ENCODE peak calls at places on chromosomes 1 and 21, in six cellular contexts. One of them, this sample, is unnamed.

GRCh38 chr21:41894922-41895557 is 15.9 kb upstream of the PRDM15 start:
- DNase-seq in tibial artery: no peak
- DNase-seq in transverse colon: no peak
- DNase-seq in lower lobe of right lung: no peak
- DNase-seq in CD8-positive, alpha-beta T cell: no peak
- DNase-seq in HFF-Myc: no peak
- DNase-seq in this sample: no peak

GRCh38 chr1:55318111-55318817 is 103.1 kb upstream of the USP24 start:
- DNase-seq in tibial artery: no peak
- DNase-seq in transverse colon: no peak
- DNase-seq in lower lobe of right lung: no peak
- DNase-seq in CD8-positive, alpha-beta T cell: no peak
- DNase-seq in HFF-Myc: no peak
- DNase-seq in this sample: no peak

GRCh38 chr1:103514920-103515503 is 10.5 kb upstream of the RNPC3 start:
- DNase-seq in tibial artery: no peak
- DNase-seq in transverse colon: no peak
- DNase-seq in lower lobe of right lung: no peak
- DNase-seq in CD8-positive, alpha-beta T cell: no peak
- DNase-seq in HFF-Myc: peak
- DNase-seq in this sample: no peak

GRCh38 chr21:32298148-32298559 is 501 bp upstream of the MRAP start:
- DNase-seq in tibial artery: no peak
- DNase-seq in transverse colon: no peak
- DNase-seq in lower lobe of right lung: no peak
- DNase-seq in CD8-positive, alpha-beta T cell: no peak
- DNase-seq in HFF-Myc: no peak
- DNase-seq in this sample: no peak

GRCh38 chr1:147786536-147786935 is 26.1 kb upstream of the GJA5 start:
- DNase-seq in tibial artery: no peak
- DNase-seq in transverse colon: no peak
- DNase-seq in lower lobe of right lung: no peak
- DNase-seq in CD8-positive, alpha-beta T cell: no peak
- DNase-seq in HFF-Myc: no peak
- DNase-seq in this sample: no peak

GRCh38 chr1:218369688-218370511 is 24.8 kb downstream of the TGFB2 start:
- DNase-seq in tibial artery: no peak
- DNase-seq in transverse colon: no peak
- DNase-seq in lower lobe of right lung: no peak
- DNase-seq in CD8-positive, alpha-beta T cell: no peak
- DNase-seq in HFF-Myc: no peak
- DNase-seq in this sample: no peak

GRCh38 chr1:65949933-65950332 is 157.2 kb downstream of the PDE4B start:
- DNase-seq in tibial artery: no peak
- DNase-seq in transverse colon: no peak
- DNase-seq in lower lobe of right lung: no peak
- DNase-seq in CD8-positive, alpha-beta T cell: no peak
- DNase-seq in HFF-Myc: no peak
- DNase-seq in this sample: no peak

GRCh38 chr21:39313042-39313456 is 383 bp downstream of the BRWD1 start:
- DNase-seq in tibial artery: no peak
- DNase-seq in transverse colon: peak
- DNase-seq in lower lobe of right lung: no peak
- DNase-seq in CD8-positive, alpha-beta T cell: peak
- DNase-seq in HFF-Myc: no peak
- DNase-seq in this sample: peak

GRCh38 chr1:56025942-56026341 is 553.4 kb downstream of the PLPP3 start:
- DNase-seq in tibial artery: no peak
- DNase-seq in transverse colon: no peak
- DNase-seq in lower lobe of right lung: no peak
- DNase-seq in CD8-positive, alpha-beta T cell: no peak
- DNase-seq in HFF-Myc: no peak
- DNase-seq in this sample: no peak

GRCh38 chr21:37435120-37435519 is 68.5 kb downstream of the DYRK1A start:
- DNase-seq in tibial artery: peak
- DNase-seq in transverse colon: no peak
- DNase-seq in lower lobe of right lung: no peak
- DNase-seq in CD8-positive, alpha-beta T cell: peak
- DNase-seq in HFF-Myc: peak
- DNase-seq in this sample: peak

GRCh38 chr1:22341791-22342605 is 109.7 kb upstream of the ZBTB40 start:
- DNase-seq in tibial artery: no peak
- DNase-seq in transverse colon: peak
- DNase-seq in lower lobe of right lung: no peak
- DNase-seq in CD8-positive, alpha-beta T cell: no peak
- DNase-seq in HFF-Myc: peak
- DNase-seq in this sample: peak

GRCh38 chr1:6860401-6860800 is 75.1 kb downstream of the CAMTA1 start:
- DNase-seq in tibial artery: no peak
- DNase-seq in transverse colon: no peak
- DNase-seq in lower lobe of right lung: no peak
- DNase-seq in CD8-positive, alpha-beta T cell: no peak
- DNase-seq in HFF-Myc: peak
- DNase-seq in this sample: no peak

GRCh38 chr1:11156441-11156840 is 32.7 kb upstream of the ANGPTL7 start:
- DNase-seq in tibial artery: no peak
- DNase-seq in transverse colon: no peak
- DNase-seq in lower lobe of right lung: no peak
- DNase-seq in CD8-positive, alpha-beta T cell: no peak
- DNase-seq in HFF-Myc: no peak
- DNase-seq in this sample: no peak

GRCh38 chr21:18772404-18772803 is 368.8 kb upstream of the TMPRSS15 start:
- DNase-seq in tibial artery: no peak
- DNase-seq in transverse colon: no peak
- DNase-seq in lower lobe of right lung: no peak
- DNase-seq in CD8-positive, alpha-beta T cell: no peak
- DNase-seq in HFF-Myc: no peak
- DNase-seq in this sample: no peak

GRCh38 chr1:101288491-101288944 is 51.7 kb downstream of the S1PR1 start:
- DNase-seq in tibial artery: peak
- DNase-seq in transverse colon: peak
- DNase-seq in lower lobe of right lung: peak
- DNase-seq in CD8-positive, alpha-beta T cell: peak
- DNase-seq in HFF-Myc: peak
- DNase-seq in this sample: no peak

GRCh38 chr21:27110956-27111355 is 144.1 kb upstream of the ADAMTS5 start:
- DNase-seq in tibial artery: no peak
- DNase-seq in transverse colon: no peak
- DNase-seq in lower lobe of right lung: no peak
- DNase-seq in CD8-positive, alpha-beta T cell: no peak
- DNase-seq in HFF-Myc: no peak
- DNase-seq in this sample: no peak

GRCh38 chr1:116375165-116375883 is 2.3 kb downstream of the ATP1A1 start:
- DNase-seq in tibial artery: no peak
- DNase-seq in transverse colon: no peak
- DNase-seq in lower lobe of right lung: no peak
- DNase-seq in CD8-positive, alpha-beta T cell: no peak
- DNase-seq in HFF-Myc: no peak
- DNase-seq in this sample: no peak

DNA sequence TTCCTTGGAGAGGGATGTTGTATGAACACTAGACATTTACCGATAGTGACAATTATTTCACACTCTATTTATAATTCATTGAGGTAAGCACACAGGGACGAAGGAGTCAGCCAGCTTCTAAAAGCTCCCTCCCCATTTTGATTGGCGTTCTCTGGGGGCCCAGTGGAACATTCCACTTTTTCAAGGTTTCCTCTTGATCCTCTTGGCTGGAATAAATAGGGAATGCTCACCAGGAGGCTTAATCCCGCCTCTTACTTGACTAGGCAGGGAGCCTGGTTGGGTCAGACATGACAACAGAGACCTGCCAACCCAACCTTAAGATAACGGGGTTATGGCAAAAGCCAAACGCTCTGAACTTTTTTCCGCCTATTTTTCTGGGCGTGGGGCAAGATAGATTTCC is 974 bp downstream of the ACTN2 start:
- DNase-seq in tibial artery: no peak
- DNase-seq in transverse colon: no peak
- DNase-seq in lower lobe of right lung: no peak
- DNase-seq in CD8-positive, alpha-beta T cell: no peak
- DNase-seq in HFF-Myc: no peak
- DNase-seq in this sample: no peak
- H3K4me3 ChIP-seq in tibial artery: peak
- H3K4me3 ChIP-seq in transverse colon: no peak
- H3K4me3 ChIP-seq in lower lobe of right lung: peak
- H3K4me3 ChIP-seq in CD8-positive, alpha-beta T cell: peak
- H3K4me3 ChIP-seq in HFF-Myc: peak
- H3K4me3 ChIP-seq in this sample: peak

DNA sequence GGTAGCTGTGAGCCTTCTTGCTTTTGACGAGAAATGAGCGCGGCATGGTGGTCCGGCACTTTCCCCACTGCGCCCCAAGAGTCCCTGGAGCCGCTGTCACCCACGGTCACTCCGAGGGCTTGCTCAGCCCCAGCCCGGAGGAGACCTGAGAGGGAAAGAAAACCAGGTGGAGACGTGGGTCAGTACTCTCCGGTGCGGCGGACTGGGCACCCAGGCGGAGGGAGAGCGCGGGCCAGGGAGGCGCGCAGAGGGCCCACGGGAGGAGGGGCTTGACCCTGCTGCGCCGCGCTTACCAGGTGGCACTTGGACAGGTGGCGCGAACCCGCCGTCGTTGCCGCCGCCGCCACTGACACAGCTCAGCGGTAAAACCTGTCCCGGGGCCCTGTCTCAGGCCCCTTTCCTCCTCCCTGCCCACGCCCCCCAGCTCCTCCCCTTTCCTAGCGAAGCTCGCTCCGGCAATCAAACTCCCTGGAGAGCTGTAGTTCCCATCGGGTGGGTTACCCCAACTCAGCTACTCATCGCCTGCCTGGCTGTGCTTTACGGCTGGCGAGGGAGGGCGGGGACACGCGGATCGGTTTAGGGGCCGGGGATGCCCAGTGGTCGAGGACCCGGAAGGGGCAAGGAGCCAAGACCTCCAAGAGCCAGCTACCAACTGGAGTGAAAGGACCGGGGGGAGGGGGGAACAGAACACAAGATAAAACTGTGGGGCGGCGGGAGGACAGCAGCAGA is 3.1 kb downstream of the GFI1 start:
- DNase-seq in tibial artery: no peak
- DNase-seq in transverse colon: peak
- DNase-seq in lower lobe of right lung: peak
- DNase-seq in CD8-positive, alpha-beta T cell: no peak
- DNase-seq in HFF-Myc: no peak
- DNase-seq in this sample: peak
- H3K4me3 ChIP-seq in tibial artery: peak
- H3K4me3 ChIP-seq in transverse colon: peak
- H3K4me3 ChIP-seq in lower lobe of right lung: peak
- H3K4me3 ChIP-seq in CD8-positive, alpha-beta T cell: peak
- H3K4me3 ChIP-seq in HFF-Myc: no peak
- H3K4me3 ChIP-seq in this sample: peak

DNA sequence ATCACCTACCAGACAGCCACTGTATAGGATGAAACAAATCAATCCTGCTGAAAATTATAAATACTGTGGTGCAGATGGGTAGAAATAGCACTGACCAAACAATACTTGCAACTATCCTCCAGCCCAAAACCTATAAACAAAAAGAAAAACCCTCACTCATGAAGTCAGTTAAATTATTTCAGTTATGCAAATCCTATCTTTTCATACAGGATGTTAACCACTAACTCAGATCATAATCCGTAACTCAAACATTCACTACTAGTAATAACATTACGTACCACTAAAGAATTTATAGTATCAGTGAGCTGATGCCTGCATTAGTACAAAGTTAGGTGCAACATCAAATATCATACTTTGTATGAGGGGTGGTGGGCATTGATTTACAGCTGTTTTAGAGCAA is 2.6 kb downstream of the NDC1 start:
- DNase-seq in tibial artery: no peak
- DNase-seq in transverse colon: no peak
- DNase-seq in lower lobe of right lung: no peak
- DNase-seq in CD8-positive, alpha-beta T cell: no peak
- DNase-seq in HFF-Myc: no peak
- DNase-seq in this sample: no peak
- H3K4me3 ChIP-seq in tibial artery: no peak
- H3K4me3 ChIP-seq in transverse colon: no peak
- H3K4me3 ChIP-seq in lower lobe of right lung: no peak
- H3K4me3 ChIP-seq in CD8-positive, alpha-beta T cell: no peak
- H3K4me3 ChIP-seq in HFF-Myc: no peak
- H3K4me3 ChIP-seq in this sample: no peak

GRCh38 chr1:189151361-189151760 is 1326.3 kb downstream of the BRINP3 start:
- DNase-seq in tibial artery: no peak
- DNase-seq in transverse colon: no peak
- DNase-seq in lower lobe of right lung: no peak
- DNase-seq in CD8-positive, alpha-beta T cell: no peak
- DNase-seq in HFF-Myc: no peak
- DNase-seq in this sample: no peak

GRCh38 chr1:189152685-189153084 is 1325.0 kb downstream of the BRINP3 start:
- DNase-seq in tibial artery: no peak
- DNase-seq in transverse colon: no peak
- DNase-seq in lower lobe of right lung: no peak
- DNase-seq in CD8-positive, alpha-beta T cell: no peak
- DNase-seq in HFF-Myc: no peak
- DNase-seq in this sample: no peak

GRCh38 chr1:189150624-189151023 is 1327.0 kb downstream of the BRINP3 start:
- DNase-seq in tibial artery: no peak
- DNase-seq in transverse colon: no peak
- DNase-seq in lower lobe of right lung: no peak
- DNase-seq in CD8-positive, alpha-beta T cell: no peak
- DNase-seq in HFF-Myc: no peak
- DNase-seq in this sample: no peak

DNA sequence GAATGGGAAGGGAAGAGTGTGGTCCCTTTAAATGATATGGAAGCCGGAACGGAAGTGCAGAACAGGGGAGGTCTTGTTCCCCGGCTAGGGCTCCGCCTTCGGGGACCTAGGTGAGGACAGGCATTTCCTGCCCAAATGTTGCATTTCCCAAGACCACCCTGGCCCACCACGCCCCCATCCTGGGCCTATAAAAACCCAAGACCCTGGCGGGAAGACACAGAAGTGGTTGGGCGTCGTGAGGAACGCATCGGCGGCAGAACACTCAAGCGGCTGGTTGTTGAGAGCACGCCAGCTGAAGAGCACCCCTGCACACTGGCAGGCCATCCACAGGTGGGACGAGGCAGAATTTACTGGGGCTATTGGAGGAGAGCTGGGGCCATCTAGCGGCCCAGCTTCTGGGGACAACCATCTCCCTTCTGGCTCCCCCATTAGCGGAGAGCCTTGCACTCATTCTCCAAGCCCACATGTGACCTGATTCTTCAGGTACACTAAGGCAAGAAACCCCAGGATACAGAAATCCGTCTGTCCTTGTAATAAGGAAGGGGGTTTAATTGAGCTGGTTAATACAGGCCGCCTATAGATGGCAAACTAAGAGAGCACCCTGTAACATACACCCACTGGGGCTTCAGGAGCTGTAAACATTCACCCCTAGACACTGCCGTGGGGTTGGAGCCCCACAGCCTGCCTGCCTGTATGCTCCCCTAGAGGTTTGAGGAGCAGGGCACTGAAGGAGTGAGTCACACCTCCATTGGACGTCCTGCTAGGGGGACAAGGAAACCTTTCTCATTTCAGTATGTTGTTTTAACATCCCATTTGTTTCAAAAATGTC is 1327.9 kb downstream of the BRINP3 start:
- DNase-seq in tibial artery: no peak
- DNase-seq in transverse colon: no peak
- DNase-seq in lower lobe of right lung: no peak
- DNase-seq in CD8-positive, alpha-beta T cell: no peak
- DNase-seq in HFF-Myc: no peak
- DNase-seq in this sample: peak
- H3K4me3 ChIP-seq in tibial artery: no peak
- H3K4me3 ChIP-seq in transverse colon: no peak
- H3K4me3 ChIP-seq in lower lobe of right lung: no peak
- H3K4me3 ChIP-seq in CD8-positive, alpha-beta T cell: no peak
- H3K4me3 ChIP-seq in HFF-Myc: no peak
- H3K4me3 ChIP-seq in this sample: no peak

GRCh38 chr1:942411-942821 is 16.6 kb downstream of the NOC2L start:
- DNase-seq in tibial artery: no peak
- DNase-seq in transverse colon: no peak
- DNase-seq in lower lobe of right lung: no peak
- DNase-seq in CD8-positive, alpha-beta T cell: no peak
- DNase-seq in HFF-Myc: no peak
- DNase-seq in this sample: no peak
- H3K4me3 ChIP-seq in tibial artery: peak
- H3K4me3 ChIP-seq in transverse colon: no peak
- H3K4me3 ChIP-seq in lower lobe of right lung: peak
- H3K4me3 ChIP-seq in CD8-positive, alpha-beta T cell: no peak
- H3K4me3 ChIP-seq in HFF-Myc: peak
- H3K4me3 ChIP-seq in this sample: peak